ENCODE peak calls at places on chromosomes 5 and 9, in five cellular contexts. One of them, this sample, is unnamed. For H3K9me3, the result is how much of the 10 kb centered on the place peaks cover.

GRCh38 chr5:144142030-144142825 is 28.2 kb downstream of the YIPF5 start:
- DNase-seq in transverse colon: no peak
- DNase-seq in tibial nerve: no peak
- DNase-seq in esophagus squamous epithelium: no peak
- DNase-seq in breast epithelium: no peak
- DNase-seq in this sample: no peak

GRCh38 chr9:138059196-138059595 is 181.6 kb downstream of the CACNA1B start:
- DNase-seq in transverse colon: no peak
- DNase-seq in tibial nerve: no peak
- DNase-seq in esophagus squamous epithelium: no peak
- DNase-seq in breast epithelium: peak
- DNase-seq in this sample: no peak

GRCh38 chr9:128108784-128109709 is 18.5 kb downstream of the PTGES2 start:
- DNase-seq in transverse colon: peak
- DNase-seq in tibial nerve: no peak
- DNase-seq in esophagus squamous epithelium: no peak
- DNase-seq in breast epithelium: no peak
- DNase-seq in this sample: no peak

GRCh38 chr5:74442466-74442865 is 198.1 kb downstream of the ENC1 start:
- DNase-seq in transverse colon: no peak
- DNase-seq in tibial nerve: no peak
- DNase-seq in esophagus squamous epithelium: no peak
- DNase-seq in breast epithelium: no peak
- DNase-seq in this sample: no peak

GRCh38 chr9:128685636-128686489 is 3.2 kb upstream of the SET start:
- DNase-seq in transverse colon: peak
- DNase-seq in tibial nerve: no peak
- DNase-seq in esophagus squamous epithelium: no peak
- DNase-seq in breast epithelium: no peak
- DNase-seq in this sample: peak

GRCh38 chr9:129962889-129963703 is 79.9 kb downstream of the FNBP1 start:
- DNase-seq in transverse colon: peak
- DNase-seq in tibial nerve: no peak
- DNase-seq in esophagus squamous epithelium: peak
- DNase-seq in breast epithelium: no peak
- DNase-seq in this sample: no peak

GRCh38 chr9:136078025-136078424 is 17.1 kb downstream of the NACC2 start:
- DNase-seq in transverse colon: no peak
- DNase-seq in tibial nerve: no peak
- DNase-seq in esophagus squamous epithelium: no peak
- DNase-seq in breast epithelium: no peak
- DNase-seq in this sample: no peak

GRCh38 chr5:132385321-132386105 is 16.0 kb downstream of the SLC22A5 start:
- DNase-seq in transverse colon: peak
- DNase-seq in tibial nerve: no peak
- DNase-seq in esophagus squamous epithelium: no peak
- DNase-seq in breast epithelium: no peak
- DNase-seq in this sample: peak

GRCh38 chr5:113057437-113058052 is 80.9 kb downstream of the DCP2 start:
- DNase-seq in transverse colon: no peak
- DNase-seq in tibial nerve: no peak
- DNase-seq in esophagus squamous epithelium: no peak
- DNase-seq in breast epithelium: no peak
- DNase-seq in this sample: no peak

GRCh38 chr5:139776856-139777255 is 18.8 kb upstream of the PSD2 start:
- DNase-seq in transverse colon: no peak
- DNase-seq in tibial nerve: no peak
- DNase-seq in esophagus squamous epithelium: no peak
- DNase-seq in breast epithelium: no peak
- DNase-seq in this sample: no peak

GRCh38 chr9:116280529-116280928 is 126.9 kb downstream of the PAPPA start:
- DNase-seq in transverse colon: no peak
- DNase-seq in tibial nerve: no peak
- DNase-seq in esophagus squamous epithelium: no peak
- DNase-seq in breast epithelium: no peak
- DNase-seq in this sample: no peak

GRCh38 chr5:109880907-109881685 is 191.4 kb downstream of the MAN2A1 start:
- DNase-seq in transverse colon: no peak
- DNase-seq in tibial nerve: no peak
- DNase-seq in esophagus squamous epithelium: no peak
- DNase-seq in breast epithelium: no peak
- DNase-seq in this sample: no peak

GRCh38 chr9:124022201-124023121 is 10.9 kb downstream of the LHX2 start:
- DNase-seq in transverse colon: no peak
- DNase-seq in tibial nerve: no peak
- DNase-seq in esophagus squamous epithelium: no peak
- DNase-seq in breast epithelium: no peak
- DNase-seq in this sample: no peak

GRCh38 chr5:25649628-25650265 is 1005.0 kb upstream of the CDH10 start:
- DNase-seq in transverse colon: no peak
- DNase-seq in tibial nerve: no peak
- DNase-seq in esophagus squamous epithelium: no peak
- DNase-seq in breast epithelium: no peak
- DNase-seq in this sample: no peak

GRCh38 chr5:141879941-141880738 is 1.9 kb upstream of the PCDH1 start:
- DNase-seq in transverse colon: no peak
- DNase-seq in tibial nerve: no peak
- DNase-seq in esophagus squamous epithelium: no peak
- DNase-seq in breast epithelium: no peak
- DNase-seq in this sample: no peak

GRCh38 chr5:160423025-160423554 is 1.4 kb downstream of the PTTG1 start:
- DNase-seq in transverse colon: no peak
- DNase-seq in tibial nerve: no peak
- DNase-seq in esophagus squamous epithelium: no peak
- DNase-seq in breast epithelium: no peak
- DNase-seq in this sample: no peak

GRCh38 chr5:31581498-31582099 is 49.5 kb downstream of the C5orf22 start:
- DNase-seq in transverse colon: no peak
- DNase-seq in tibial nerve: no peak
- DNase-seq in esophagus squamous epithelium: no peak
- DNase-seq in breast epithelium: no peak
- DNase-seq in this sample: no peak

GRCh38 chr9:86405086-86405491 is 50.9 kb upstream of the TUT7 start:
- DNase-seq in transverse colon: no peak
- DNase-seq in tibial nerve: no peak
- DNase-seq in esophagus squamous epithelium: no peak
- DNase-seq in breast epithelium: no peak
- DNase-seq in this sample: no peak

GRCh38 chr5:177426566-177427210 is at the start of gene GRK6:
- DNase-seq in transverse colon: peak
- DNase-seq in tibial nerve: no peak
- DNase-seq in esophagus squamous epithelium: no peak
- DNase-seq in breast epithelium: no peak
- DNase-seq in this sample: peak

GRCh38 chr5:77972545-77973252 is 196.6 kb upstream of the TBCA start:
- DNase-seq in transverse colon: no peak
- DNase-seq in tibial nerve: no peak
- DNase-seq in esophagus squamous epithelium: no peak
- DNase-seq in breast epithelium: no peak
- DNase-seq in this sample: peak

GRCh38 chr9:4147476-4148214 is 152.2 kb downstream of the GLIS3 start:
- DNase-seq in transverse colon: peak
- DNase-seq in tibial nerve: no peak
- DNase-seq in esophagus squamous epithelium: no peak
- DNase-seq in breast epithelium: no peak
- DNase-seq in this sample: no peak

GRCh38 chr5:168934186-168934585 is 355.0 kb upstream of the PANK3 start:
- DNase-seq in transverse colon: no peak
- DNase-seq in tibial nerve: no peak
- DNase-seq in esophagus squamous epithelium: no peak
- DNase-seq in breast epithelium: no peak
- DNase-seq in this sample: no peak

GRCh38 chr5:176784218-176785165 is 25.9 kb upstream of the UNC5A start:
- DNase-seq in transverse colon: no peak
- DNase-seq in tibial nerve: no peak
- DNase-seq in esophagus squamous epithelium: no peak
- DNase-seq in breast epithelium: peak
- DNase-seq in this sample: no peak

GRCh38 chr9:78118742-78119473 is 87.3 kb upstream of the GNAQ start:
- DNase-seq in transverse colon: no peak
- DNase-seq in tibial nerve: no peak
- DNase-seq in esophagus squamous epithelium: no peak
- DNase-seq in breast epithelium: no peak
- DNase-seq in this sample: no peak

GRCh38 chr9:5500441-5501235 is 9.7 kb upstream of the PDCD1LG2 start:
- DNase-seq in transverse colon: no peak
- DNase-seq in tibial nerve: no peak
- DNase-seq in esophagus squamous epithelium: no peak
- DNase-seq in breast epithelium: no peak
- DNase-seq in this sample: peak

GRCh38 chr9:16543691-16544090 is 326.8 kb downstream of the BNC2 start:
- DNase-seq in transverse colon: no peak
- DNase-seq in tibial nerve: no peak
- DNase-seq in esophagus squamous epithelium: no peak
- DNase-seq in breast epithelium: no peak
- DNase-seq in this sample: no peak

GRCh38 chr9:133251773-133252172 is 23.2 kb downstream of the ABO start:
- DNase-seq in transverse colon: no peak
- DNase-seq in tibial nerve: no peak
- DNase-seq in esophagus squamous epithelium: no peak
- DNase-seq in breast epithelium: no peak
- DNase-seq in this sample: no peak

GRCh38 chr5:55865831-55866230 is 14.7 kb downstream of the IL31RA start:
- DNase-seq in transverse colon: no peak
- DNase-seq in tibial nerve: no peak
- DNase-seq in esophagus squamous epithelium: no peak
- DNase-seq in breast epithelium: no peak
- DNase-seq in this sample: no peak

GRCh38 chr9:38089387-38090165 is 20.5 kb upstream of the SHB start:
- DNase-seq in transverse colon: no peak
- DNase-seq in tibial nerve: no peak
- DNase-seq in esophagus squamous epithelium: no peak
- DNase-seq in breast epithelium: no peak
- DNase-seq in this sample: no peak

GRCh38 chr5:164597293-164597900 is 1092.0 kb downstream of the MAT2B start:
- DNase-seq in transverse colon: no peak
- DNase-seq in tibial nerve: no peak
- DNase-seq in esophagus squamous epithelium: no peak
- DNase-seq in breast epithelium: no peak
- DNase-seq in this sample: no peak

GRCh38 chr5:103217101-103217500 is 41.5 kb upstream of the MACIR start:
- DNase-seq in transverse colon: no peak
- DNase-seq in tibial nerve: no peak
- DNase-seq in esophagus squamous epithelium: no peak
- DNase-seq in breast epithelium: no peak
- DNase-seq in this sample: no peak

DNA sequence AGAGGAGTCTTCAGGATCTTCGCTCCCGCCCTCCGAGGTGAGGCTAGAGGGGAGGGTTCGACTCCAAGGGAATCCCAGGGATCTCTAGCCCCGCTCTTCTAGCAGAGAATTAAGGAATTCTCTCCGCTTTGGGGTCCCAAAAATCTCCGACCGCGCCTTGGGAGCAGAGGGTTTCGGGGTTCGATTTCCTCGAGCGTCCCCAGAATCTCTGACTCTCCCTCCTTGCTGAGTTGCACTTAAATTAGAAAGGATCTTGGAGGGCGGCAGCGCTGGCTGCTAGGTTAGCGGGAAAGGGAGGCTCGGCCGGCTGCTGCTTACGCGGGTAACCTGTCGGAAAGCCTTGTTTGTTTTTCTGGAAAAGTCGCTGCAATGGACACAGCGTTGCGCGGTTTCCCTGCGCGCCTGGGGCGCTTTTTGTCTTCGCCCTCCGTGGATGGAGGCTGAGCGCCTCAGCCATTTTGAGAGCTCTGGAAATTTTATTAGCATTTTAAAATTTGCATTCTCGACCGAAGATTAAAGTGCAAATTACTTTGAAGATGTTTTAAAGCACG is 1.5 kb downstream of the DMRT1 start:
- DNase-seq in transverse colon: no peak
- DNase-seq in tibial nerve: no peak
- DNase-seq in esophagus squamous epithelium: no peak
- DNase-seq in breast epithelium: no peak
- DNase-seq in this sample: no peak
- H3K4me3 ChIP-seq in transverse colon: no peak
- H3K4me3 ChIP-seq in tibial nerve: no peak
- H3K4me3 ChIP-seq in esophagus squamous epithelium: no peak
- H3K4me3 ChIP-seq in breast epithelium: no peak
- H3K4me3 ChIP-seq in this sample: no peak

DNA sequence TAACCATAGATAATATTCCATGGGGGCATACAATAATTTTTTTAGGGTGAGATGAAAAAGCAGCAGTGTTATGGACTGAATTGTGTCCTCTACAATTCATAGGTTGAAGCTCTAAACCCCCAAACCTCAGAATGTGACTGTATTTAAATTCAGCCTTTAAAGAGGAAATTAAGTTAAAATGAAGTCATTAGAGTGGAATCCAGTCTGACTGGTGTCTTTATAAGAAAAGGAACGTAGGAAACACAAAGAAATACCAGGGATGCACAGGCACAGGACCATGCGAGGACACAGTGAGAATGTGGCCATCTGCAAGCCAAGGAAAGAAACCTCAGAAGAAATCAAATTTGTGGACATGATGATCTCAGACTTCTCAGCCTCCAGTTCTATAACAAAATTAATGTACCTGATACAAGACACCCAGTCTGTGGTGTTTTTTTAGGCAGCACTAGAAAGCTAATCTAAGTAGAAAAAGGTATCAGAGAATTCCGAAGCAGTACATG is 971.2 kb upstream of the CDH9 start:
- DNase-seq in transverse colon: no peak
- DNase-seq in tibial nerve: no peak
- DNase-seq in esophagus squamous epithelium: no peak
- DNase-seq in breast epithelium: no peak
- DNase-seq in this sample: no peak
- H3K9me3 ChIP-seq in transverse colon: under half
- H3K9me3 ChIP-seq in tibial nerve: under half
- H3K9me3 ChIP-seq in esophagus squamous epithelium: under half
- H3K9me3 ChIP-seq in breast epithelium: under half
- H3K9me3 ChIP-seq in this sample: under half

DNA sequence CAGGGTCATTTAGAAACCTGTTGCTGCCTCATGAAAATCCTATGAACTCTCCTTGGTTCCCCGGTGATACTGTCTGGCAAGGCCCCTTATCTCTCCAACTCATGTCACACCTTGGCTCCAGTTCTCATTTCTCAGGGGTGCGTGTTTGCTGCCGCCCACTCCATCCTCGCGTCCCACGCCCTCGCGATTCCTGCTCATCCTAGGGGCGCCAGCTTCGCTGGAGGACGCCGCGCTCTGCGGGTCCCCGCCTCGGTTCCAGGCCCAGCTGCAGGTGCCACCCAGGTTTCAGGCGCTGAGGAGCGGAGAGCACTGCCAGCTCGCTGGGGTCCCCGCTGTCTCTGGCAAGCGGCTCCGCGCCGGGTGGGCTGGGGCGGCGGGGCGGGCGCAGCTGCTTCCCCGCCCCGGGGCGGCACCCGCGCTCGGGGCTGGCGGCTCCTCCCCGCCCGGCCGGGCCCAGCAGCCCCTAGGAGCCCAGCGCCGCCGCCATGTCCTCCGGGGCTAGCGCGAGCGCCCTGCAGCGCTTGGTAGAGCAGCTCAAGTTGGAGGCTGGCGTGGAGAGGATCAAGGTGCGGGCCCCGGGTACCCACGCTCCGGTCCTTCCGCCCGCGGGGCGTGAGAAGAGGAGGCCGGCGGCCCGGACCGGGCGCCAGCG is at the start of gene GNG10:
- DNase-seq in transverse colon: peak
- DNase-seq in tibial nerve: no peak
- DNase-seq in esophagus squamous epithelium: no peak
- DNase-seq in breast epithelium: peak
- DNase-seq in this sample: peak
- TF ChIP-seq POLR2A in transverse colon: no peak
- TF ChIP-seq POLR2A in tibial nerve: peak
- TF ChIP-seq POLR2A in esophagus squamous epithelium: no peak
- TF ChIP-seq POLR2A in breast epithelium: no peak
- TF ChIP-seq POLR2A in this sample: peak

GRCh38 chr9:97876061-97876460 is 23.0 kb downstream of the FOXE1 start:
- DNase-seq in transverse colon: no peak
- DNase-seq in tibial nerve: no peak
- DNase-seq in esophagus squamous epithelium: no peak
- DNase-seq in breast epithelium: no peak
- DNase-seq in this sample: peak
- H3K4me3 ChIP-seq in transverse colon: no peak
- H3K4me3 ChIP-seq in tibial nerve: no peak
- H3K4me3 ChIP-seq in esophagus squamous epithelium: no peak
- H3K4me3 ChIP-seq in breast epithelium: no peak
- H3K4me3 ChIP-seq in this sample: no peak

This sample was measured in right lobe of liver.